ENCODE peak calls at places on chromosome 9, in eight cellular contexts. O is heart left ventricle, W is dorsolateral prefrontal cortex, F is upper lobe of right lung, X is lower lobe of right lung, S is brain microvascular endothelial cell, B is cardiac muscle cell, P is HCT116. Z is an unnamed sample.

GRCh38 chr9:137123459-137123819 is 8.9 kb upstream of the DPP7 start:
- DNase-seq in S (no peak), W (no peak), X (no peak), B (no peak), O (no peak), F (no peak), P (no peak), Z (no peak)

GRCh38 chr9:78221425-78221824 is 14.4 kb upstream of the CEP78 start:
- DNase-seq in S (no peak), W (no peak), F (no peak), B (peak), O (no peak), X (no peak), P (no peak), Z (no peak)

GRCh38 chr9:122463828-122464632 is 13.7 kb downstream of the OR1J1 start:
- DNase-seq in F (no peak), B (peak), X (no peak), W (no peak), S (no peak), O (no peak), P (peak), Z (no peak)

GRCh38 chr9:136562746-136563506 is 17.1 kb upstream of the NOTCH1 start:
- DNase-seq in O (no peak), W (no peak), X (no peak), F (no peak), S (no peak), B (no peak), P (no peak), Z (no peak)

GRCh38 chr9:89662718-89663246 is 58.0 kb downstream of the GADD45G start:
- DNase-seq in F (peak), O (no peak), W (no peak), X (no peak), B (no peak), P (no peak), S (no peak), Z (no peak)

GRCh38 chr9:127162567-127163365 is 40.3 kb upstream of the ANGPTL2 start:
- DNase-seq in O (no peak), S (no peak), W (no peak), X (no peak), P (no peak), B (no peak), F (no peak), Z (no peak)

GRCh38 chr9:21684831-21685362 is 117.5 kb upstream of the MTAP start:
- DNase-seq in W (no peak), X (no peak), P (peak), B (peak), S (peak), O (no peak), F (no peak), Z (no peak)

GRCh38 chr9:72871685-72872084 is 81.2 kb downstream of the ALDH1A1 start:
- DNase-seq in W (no peak), F (no peak), O (no peak), P (peak), X (no peak), S (no peak), B (peak), Z (no peak)

GRCh38 chr9:132324425-132324824 is 30.4 kb downstream of the SETX start:
- DNase-seq in B (no peak), S (no peak), F (no peak), W (no peak), P (no peak), X (no peak), O (no peak), Z (no peak)

GRCh38 chr9:119967867-119968535 is 598.8 kb upstream of the BRINP1 start:
- DNase-seq in B (no peak), S (no peak), X (no peak), P (no peak), F (no peak), O (no peak), W (no peak), Z (no peak)

GRCh38 chr9:121285835-121286687 is 18.1 kb downstream of the GSN start:
- DNase-seq in O (peak), S (peak), X (peak), W (peak), F (peak), P (peak), B (peak), Z (no peak)

GRCh38 chr9:113592806-113593575 is 129.5 kb downstream of the RGS3 start:
- DNase-seq in B (no peak), F (no peak), P (no peak), X (no peak), O (peak), S (no peak), W (no peak), Z (no peak)

GRCh38 chr9:113591899-113592625 is 128.5 kb downstream of the RGS3 start:
- DNase-seq in B (no peak), X (peak), S (no peak), F (no peak), O (no peak), W (no peak), P (no peak), Z (no peak)

GRCh38 chr9:113594484-113595299 is 131.2 kb downstream of the RGS3 start:
- DNase-seq in S (no peak), X (peak), O (peak), W (no peak), B (no peak), P (no peak), F (no peak), Z (no peak)

GRCh38 chr9:113590991-113591898 is 127.7 kb downstream of the RGS3 start:
- DNase-seq in W (peak), X (peak), F (peak), O (peak), B (peak), S (peak), P (no peak), Z (no peak)

DNA sequence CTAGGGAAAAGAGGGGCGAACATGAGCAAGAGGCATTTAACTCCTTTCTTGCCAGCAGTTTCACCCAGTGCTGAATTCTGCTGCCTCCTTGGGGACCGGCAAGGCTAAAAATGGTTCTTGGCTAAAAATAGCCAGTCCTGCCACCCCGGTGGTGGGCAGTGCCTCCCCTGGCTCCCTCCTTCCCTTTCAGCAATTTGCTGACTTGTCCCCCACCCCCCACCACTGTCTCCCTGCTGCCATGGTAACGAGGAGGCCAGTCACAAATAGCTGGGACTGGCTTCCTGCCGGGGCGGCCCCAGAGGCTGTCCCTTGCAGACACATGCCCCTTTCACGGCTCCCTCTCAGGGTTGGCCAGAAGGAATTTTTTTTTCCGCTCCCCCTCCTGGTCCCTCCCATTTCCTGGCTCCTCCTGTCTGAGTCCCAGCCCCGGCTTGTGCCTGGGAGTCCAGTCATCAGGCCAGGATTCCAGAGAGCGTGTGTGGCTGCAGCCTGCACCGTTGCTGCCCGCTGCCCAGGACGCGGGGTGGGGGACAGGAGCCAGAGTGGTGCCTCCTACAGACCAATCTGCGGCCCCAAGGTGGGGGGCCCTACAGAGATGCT is 130.3 kb downstream of the RGS3 start:
- DNase-seq in W (peak), X (peak), F (peak), O (peak), B (peak), P (peak), S (peak), Z (no peak)
- H3K27ac ChIP-seq in W (peak), X (peak), F (peak), O (peak), B (peak), P (no peak), S (peak), Z (peak)

DNA sequence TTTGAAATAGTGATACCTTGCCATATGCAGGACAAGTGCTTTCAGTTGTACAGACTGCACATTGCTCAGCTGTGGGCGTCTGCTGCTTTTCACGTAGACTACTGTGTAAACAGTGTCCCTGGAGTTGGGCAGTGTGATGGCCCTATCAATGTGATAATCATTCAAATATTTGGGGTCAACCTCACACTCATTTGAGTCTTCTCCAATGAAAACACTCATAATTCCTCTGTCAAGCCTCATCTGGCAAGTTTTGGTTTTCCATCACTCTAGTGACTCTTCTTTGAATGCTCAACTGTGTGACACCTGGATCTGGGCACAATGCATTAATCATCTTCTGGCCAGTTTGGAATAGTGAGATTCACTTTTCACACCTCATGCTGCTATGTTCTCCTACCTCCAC is 64.4 kb downstream of the UGCG start:
- DNase-seq in B (no peak), P (no peak), W (no peak), S (peak), F (no peak), O (no peak), X (no peak), Z (no peak)
- H3K27ac ChIP-seq in B (no peak), P (no peak), W (no peak), S (peak), F (no peak), O (no peak), X (no peak), Z (no peak)

GRCh38 chr9:124764774-124765438 is 6.2 kb downstream of the NR6A1 start:
- DNase-seq in F (no peak), W (no peak), O (no peak), B (peak), P (no peak), S (no peak), X (no peak), Z (no peak)

GRCh38 chr9:124767830-124768229 is 3.3 kb downstream of the NR6A1 start:
- DNase-seq in P (no peak), X (no peak), S (no peak), F (no peak), O (no peak), W (no peak), B (no peak), Z (no peak)

GRCh38 chr9:124766815-124767554 is 4.1 kb downstream of the NR6A1 start:
- DNase-seq in P (no peak), S (no peak), X (no peak), B (no peak), F (no peak), W (no peak), O (no peak), Z (no peak)

GRCh38 chr9:124765439-124765835 is 5.7 kb downstream of the NR6A1 start:
- DNase-seq in O (no peak), P (no peak), W (no peak), X (no peak), F (no peak), B (no peak), S (no peak), Z (no peak)

DNA sequence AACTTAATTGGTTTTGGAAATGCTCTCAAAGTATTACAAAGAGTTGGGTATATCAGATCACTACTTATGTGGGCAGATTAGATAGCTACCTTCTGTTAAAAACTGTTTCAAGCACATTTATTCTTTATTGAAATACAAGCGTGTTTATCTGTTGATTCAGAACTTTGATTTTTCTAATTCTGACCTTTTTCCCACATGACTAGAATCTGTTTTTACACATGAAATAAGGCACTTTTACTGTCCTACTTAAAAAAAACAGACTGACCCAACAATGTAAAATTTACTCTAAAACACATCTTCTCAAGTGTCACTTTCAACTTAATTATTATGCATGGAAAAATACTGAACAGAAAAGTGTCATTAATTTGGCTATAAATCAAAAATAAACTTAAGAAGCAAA is 4.8 kb downstream of the NR6A1 start:
- DNase-seq in O (no peak), B (no peak), X (no peak), P (no peak), S (no peak), F (no peak), W (no peak), Z (no peak)
- H3K27ac ChIP-seq in O (no peak), B (no peak), X (no peak), P (no peak), S (no peak), F (no peak), W (no peak), Z (no peak)

DNA sequence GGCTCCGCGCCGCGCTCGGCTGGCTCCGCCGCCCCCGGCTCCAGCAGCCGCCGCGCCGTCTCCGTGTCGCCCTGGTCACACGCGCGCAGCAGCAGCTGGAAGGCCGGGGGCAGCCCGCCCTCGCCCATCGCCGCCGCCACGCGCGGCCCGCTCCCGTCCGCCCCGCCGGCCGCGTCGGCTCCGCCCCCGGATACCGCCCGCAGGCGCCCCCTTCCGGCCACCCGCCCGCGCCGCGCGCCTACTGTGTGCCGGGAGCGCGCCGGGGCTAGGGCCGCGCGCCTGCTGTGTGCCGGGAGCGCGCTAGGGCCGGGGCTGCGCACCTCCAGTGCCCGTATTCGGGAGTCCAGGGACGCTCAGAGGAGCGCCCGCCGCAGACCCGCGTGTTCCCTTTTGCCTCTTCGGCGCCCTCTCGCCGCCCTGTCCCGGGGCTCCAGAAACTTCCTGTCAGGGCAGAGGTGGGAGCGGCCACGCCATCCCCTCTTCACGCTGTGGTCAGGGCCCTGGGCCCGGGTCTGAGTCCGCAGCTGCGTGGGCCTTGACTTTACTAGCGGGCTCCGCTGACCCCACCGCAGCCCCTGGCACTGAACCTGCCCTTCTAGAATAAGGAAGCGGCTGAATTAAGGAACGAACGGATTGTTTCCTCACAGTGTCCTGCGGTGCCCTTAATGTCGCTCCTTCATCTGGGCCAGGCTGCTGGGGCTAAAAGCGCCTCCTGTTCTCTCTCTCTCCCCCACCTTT is at the start of gene ANKS6:
- DNase-seq in W (peak), P (no peak), B (peak), X (peak), O (peak), S (peak), F (peak), Z (no peak)
- H3K27ac ChIP-seq in W (peak), P (peak), B (no peak), X (peak), O (peak), S (peak), F (peak), Z (no peak)

Z was measured in SK-N-MC.